ENCODE peak calls at places on chromosomes 5 and 9, in ten cellular contexts. H is neural progenitor cell; V is DMS79; O is fibroblast of gingiva; C is cardiac muscle cell; Y is iris pigment epithelial cell; S is activated CD8-positive, alpha-beta T cell treated with anti-CD3 and anti-CD28 coated beads, Interleukin-2, amount 10 ng/mL, durations not matched to agents 7 days and 5 days; F is AG08396; A is AG09309; L is posterior cingulate gyrus. R is an unnamed sample.

GRCh38 chr5:138011991-138012390 is 20.9 kb downstream of the FAM13B start:
- DNase-seq in H (no peak), V (no peak), O (no peak), C (no peak), Y (no peak), S (no peak), F (no peak), A (no peak), L (no peak), R (no peak)

GRCh38 chr5:106489004-106489403 is 1181.7 kb downstream of the EFNA5 start:
- DNase-seq in H (no peak), V (no peak), O (no peak), C (no peak), Y (peak; percentile 11), S (no peak), F (no peak), A (no peak), L (no peak), R (no peak)

GRCh38 chr5:150780180-150780692 is 1.7 kb downstream of the SMIM3 start:
- DNase-seq in H (no peak), V (no peak), O (peak; percentile 70), C (no peak), Y (peak; percentile 55), S (peak; percentile 58), F (peak; percentile 45), A (no peak), L (no peak), R (peak; percentile 58)

GRCh38 chr9:90523953-90524352 is 118.7 kb downstream of the DIRAS2 start:
- DNase-seq in H (no peak), V (no peak), O (no peak), C (no peak), Y (no peak), S (no peak), F (no peak), A (no peak), L (no peak), R (no peak)

GRCh38 chr9:36551129-36551528 is 21.6 kb upstream of the MELK start:
- DNase-seq in H (no peak), V (no peak), O (no peak), C (no peak), Y (peak; percentile 22), S (no peak), F (no peak), A (peak; percentile 20), L (no peak), R (no peak)

GRCh38 chr5:141529002-141529401 is 40.1 kb downstream of the PCDHGC5 start:
- DNase-seq in H (no peak), V (no peak), O (peak; percentile 34), C (no peak), Y (peak; percentile 83), S (no peak), F (peak; percentile 39), A (no peak), L (no peak), R (no peak)

GRCh38 chr9:99353408-99353807 is 131.3 kb downstream of the SEC61B start:
- DNase-seq in H (no peak), V (no peak), O (peak; percentile 100), C (no peak), Y (peak; percentile 98), S (no peak), F (peak; percentile 86), A (peak; percentile 97), L (no peak), R (no peak)

GRCh38 chr9:111891910-111892499 is 4.6 kb upstream of the UGCG start:
- DNase-seq in H (no peak), V (no peak), O (no peak), C (no peak), Y (no peak), S (peak; percentile 29), F (peak; percentile 45), A (no peak), L (no peak), R (no peak)

GRCh38 chr5:145917288-145917687 is 19.1 kb upstream of the SH3RF2 start:
- DNase-seq in H (no peak), V (no peak), O (no peak), C (no peak), Y (no peak), S (no peak), F (no peak), A (no peak), L (no peak), R (no peak)

GRCh38 chr9:69554945-69555344 is 117.2 kb downstream of the APBA1 start:
- DNase-seq in H (no peak), V (no peak), O (peak; percentile 72), C (no peak), Y (peak; percentile 89), S (no peak), F (no peak), A (peak; percentile 52), L (no peak), R (no peak)